ENCODE peak calls at places on chromosomes 3 and 15, in four cellular contexts. R, H, D and U are unnamed samples.

GRCh38 chr15:39172380-39173281 is 408.2 kb upstream of the THBS1 start:
- DNase-seq in H (peak; percentile 19), D (peak; percentile 79), R (peak; percentile 82), U (no peak)

GRCh38 chr3:55471522-55472280 is 15.4 kb downstream of the WNT5A start:
- DNase-seq in R (no peak), H (no peak), D (no peak), U (no peak)

GRCh38 chr15:34223904-34224596 is 766 bp upstream of the EMC4 start:
- DNase-seq in H (peak; percentile 25), D (peak; percentile 31), R (no peak), U (no peak)

GRCh38 chr3:124814620-124815421 is 72.3 kb downstream of the ITGB5 start:
- DNase-seq in H (peak; percentile 80), R (no peak), D (no peak), U (no peak)

GRCh38 chr3:170470063-170471006 is 51.7 kb downstream of the CLDN11 start:
- DNase-seq in D (no peak), R (peak; percentile 67), H (no peak), U (no peak)

GRCh38 chr15:25250011-25250596 is 188.7 kb downstream of the UBE3A start:
- DNase-seq in D (no peak), R (no peak), H (no peak), U (no peak)

GRCh38 chr3:133896002-133896761 is 500 bp upstream of the RAB6B start:
- DNase-seq in H (no peak), D (no peak), R (peak; percentile 8), U (no peak)

GRCh38 chr15:81312790-81313543 is 11.0 kb downstream of the STARD5 start:
- DNase-seq in R (peak; percentile 98), H (peak; percentile 60), D (no peak), U (no peak)

GRCh38 chr3:151460774-151461450 is at the start of gene IGSF10:
- DNase-seq in D (no peak), R (no peak), H (peak; percentile 26), U (no peak)

GRCh38 chr15:29917600-29918597 is 95.6 kb upstream of the TJP1 start:
- DNase-seq in H (no peak), D (no peak), R (no peak), U (no peak)

GRCh38 chr3:107662586-107662985 is 139.8 kb downstream of the BBX start:
- DNase-seq in H (no peak), R (no peak), D (no peak), U (no peak)

GRCh38 chr15:91275844-91276243 is 175.8 kb downstream of the SV2B start:
- DNase-seq in R (no peak), D (no peak), H (no peak), U (no peak)

GRCh38 chr3:52333869-52334557 is 17.9 kb downstream of the DNAH1 start:
- DNase-seq in H (no peak), D (no peak), R (no peak), U (no peak)

GRCh38 chr3:46962427-46962826 is 14.1 kb downstream of the CCDC12 start:
- DNase-seq in R (no peak), D (no peak), H (no peak), U (no peak)

GRCh38 chr3:53862241-53862640 is 15.9 kb downstream of the IL17RB start:
- DNase-seq in D (no peak), R (no peak), H (no peak), U (no peak)

GRCh38 chr3:13282986-13283876 is 136.9 kb downstream of the NUP210 start:
- DNase-seq in D (peak; percentile 64), H (no peak), R (no peak), U (no peak)

GRCh38 chr3:151356791-151357460 is 27.6 kb upstream of the P2RY13 start:
- DNase-seq in R (peak; percentile 64), H (no peak), D (no peak), U (no peak)

GRCh38 chr15:41561777-41562145 is 2.7 kb downstream of the TYRO3 start:
- DNase-seq in D (no peak), H (peak; percentile 29), R (peak; percentile 56), U (no peak)

GRCh38 chr3:22713936-22714335 is 489.2 kb upstream of the UBE2E2 start:
- DNase-seq in H (no peak), R (peak; percentile 94), D (no peak), U (no peak)

GRCh38 chr3:187954486-187955075 is 199.4 kb upstream of the LPP start:
- DNase-seq in R (peak; percentile 85), D (no peak), H (no peak), U (no peak)

GRCh38 chr15:99123706-99124451 is 19.0 kb downstream of the SYNM start:
- DNase-seq in R (peak; percentile 93), H (peak; percentile 84), D (peak; percentile 45), U (no peak)

GRCh38 chr15:59644757-59645156 is 12.6 kb downstream of the GTF2A2 start:
- DNase-seq in R (peak; percentile 16), H (no peak), D (no peak), U (no peak)

GRCh38 chr3:54731697-54732445 is 196.0 kb downstream of the LRTM1 start:
- DNase-seq in D (no peak), H (no peak), R (no peak), U (no peak)

GRCh38 chr3:89173546-89173945 is 66.1 kb downstream of the EPHA3 start:
- DNase-seq in R (no peak), H (no peak), D (no peak), U (no peak)

GRCh38 chr15:35674873-35675781 is 129.2 kb upstream of the DPH6 start:
- DNase-seq in D (no peak), H (no peak), R (peak; percentile 39), U (no peak)

GRCh38 chr15:98682992-98683701 is 34.8 kb downstream of the IGF1R start:
- DNase-seq in D (no peak), R (no peak), H (no peak), U (no peak)

GRCh38 chr3:72462611-72463011 is 385.6 kb downstream of the SHQ1 start:
- DNase-seq in R (no peak), D (no peak), H (peak; percentile 34), U (no peak)

GRCh38 chr3:13203398-13204176 is 130.4 kb upstream of the IQSEC1 start:
- DNase-seq in H (no peak), R (no peak), D (no peak), U (no peak)

GRCh38 chr15:55357774-55358173 is 38.8 kb downstream of the PIGB start:
- DNase-seq in H (no peak), D (no peak), R (peak; percentile 77), U (no peak)

GRCh38 chr3:136173939-136174338 is 22.2 kb downstream of the MSL2 start:
- DNase-seq in D (no peak), H (no peak), R (no peak), U (no peak)

GRCh38 chr3:56921573-56922571 is 120.1 kb upstream of the ARHGEF3 start:
- DNase-seq in D (peak; percentile 69), H (peak; percentile 22), R (peak; percentile 79), U (no peak)

GRCh38 chr15:80780416-80781221 is 1.4 kb downstream of the CEMIP start:
- DNase-seq in D (no peak), R (peak; percentile 61), H (peak; percentile 76), U (no peak)

GRCh38 chr3:138960417-138960852 is 13.4 kb downstream of the FOXL2NB start:
- DNase-seq in D (no peak), H (no peak), R (no peak), U (no peak)

GRCh38 chr3:119579366-119580147 is at the start of gene ADPRH:
- DNase-seq in D (peak; percentile 40), H (peak; percentile 81), R (peak; percentile 57), U (no peak)

GRCh38 chr3:42164635-42165034 is 73.5 kb downstream of the TRAK1 start:
- DNase-seq in H (no peak), D (no peak), R (no peak), U (no peak)

GRCh38 chr15:35838422-35839150 is 292.6 kb upstream of the DPH6 start:
- DNase-seq in D (no peak), R (no peak), H (no peak), U (no peak)

GRCh38 chr3:127473244-127474024 is 117.1 kb downstream of the TPRA1 start:
- DNase-seq in H (peak; percentile 36), R (no peak), D (no peak), U (no peak)

GRCh38 chr3:113521981-113522380 is 7.0 kb upstream of the SPICE1 start:
- DNase-seq in R (no peak), H (no peak), D (no peak), U (no peak)

GRCh38 chr3:113514265-113514769 is 639 bp downstream of the SPICE1 start:
- DNase-seq in R (peak; percentile 8), H (no peak), D (no peak), U (no peak)

GRCh38 chr3:113516115-113516505 is 1.2 kb upstream of the SPICE1 start:
- DNase-seq in R (no peak), H (peak; percentile 62), D (no peak), U (no peak)
- H3K4me3 ChIP-seq in R (peak overlapping the region; percentile 96), H (no peak overlapping the region), D (no peak overlapping the region), U (no peak overlapping the region)

GRCh38 chr15:56964182-56964581 is 45.7 kb downstream of the TCF12 start:
- DNase-seq in R (peak; percentile 62), H (no peak), D (no peak), U (no peak)
- H3K4me3 ChIP-seq in R (no peak overlapping the region), H (no peak overlapping the region), D (no peak overlapping the region), U (no peak overlapping the region)

GRCh38 chr3:30097022-30097650 is 509.3 kb upstream of the TGFBR2 start:
- DNase-seq in R (no peak), H (no peak), D (no peak), U (no peak)

GRCh38 chr3:30098206-30098605 is 508.2 kb upstream of the TGFBR2 start:
- DNase-seq in D (no peak), R (peak; percentile 64), H (no peak), U (no peak)

GRCh38 chr3:30098656-30099454 is 507.5 kb upstream of the TGFBR2 start:
- DNase-seq in R (peak; percentile 86), D (no peak), H (no peak), U (no peak)

GRCh38 chr3:30103186-30103585 is 503.2 kb upstream of the TGFBR2 start:
- DNase-seq in D (no peak), R (no peak), H (no peak), U (no peak)

DNA sequence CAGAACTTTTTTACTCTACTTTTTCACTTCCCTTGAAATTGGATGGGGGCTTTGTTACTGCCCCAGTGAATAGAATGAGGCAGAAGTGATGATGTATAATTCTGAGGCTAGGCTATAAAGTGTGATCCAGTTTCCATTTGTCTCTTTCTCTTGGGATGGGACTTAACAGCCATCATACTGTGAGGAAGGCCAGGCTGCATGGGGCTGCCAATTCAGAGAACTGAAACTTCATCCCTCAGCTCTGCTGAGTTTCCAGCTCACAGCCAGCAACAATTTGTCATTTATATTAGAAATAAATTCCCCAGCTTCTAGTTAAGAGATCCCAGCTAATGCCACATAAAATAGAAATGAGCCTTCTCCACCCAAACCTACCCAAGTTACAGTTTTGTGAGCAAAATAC is 504.0 kb upstream of the TGFBR2 start:
- DNase-seq in R (no peak), H (no peak), D (no peak), U (no peak)
- H3K4me3 ChIP-seq in R (no peak overlapping the region), H (no peak overlapping the region), D (no peak overlapping the region), U (no peak overlapping the region)

GRCh38 chr3:179955798-179956197 is 80.9 kb downstream of the PEX5L start:
- DNase-seq in R (no peak), H (no peak), D (no peak), U (no peak)
- H3K4me3 ChIP-seq in R (no peak overlapping the region), H (no peak overlapping the region), D (no peak overlapping the region), U (peak overlapping the region; percentile 46)